ENCODE peak calls at places on chromosomes 1 and 21, in six cellular contexts. Q, C, O, V, W and F are unnamed samples.

GRCh38 chr1:214219916-214220315 is 61.0 kb upstream of the SMYD2 start:
- DNase-seq in C (no peak), W (no peak), V (no peak), Q (no peak), O (no peak), F (no peak)

GRCh38 chr21:31493350-31493880 is 149.4 kb upstream of the TIAM1 start:
- DNase-seq in O (no peak), V (no peak), Q (no peak), C (no peak), W (no peak), F (no peak)

GRCh38 chr1:78830321-78830720 is 176.2 kb downstream of the ADGRL4 start:
- DNase-seq in W (no peak), V (no peak), C (no peak), O (peak), Q (no peak), F (no peak)

GRCh38 chr1:233261206-233261605 is 34.3 kb downstream of the PCNX2 start:
- DNase-seq in V (no peak), C (no peak), O (no peak), W (peak), Q (no peak), F (peak)

GRCh38 chr21:46626536-46627302 is 8.8 kb upstream of the PRMT2 start:
- DNase-seq in O (no peak), W (no peak), V (no peak), Q (no peak), C (no peak), F (no peak)

GRCh38 chr1:46181343-46182260 is 5.3 kb upstream of the P3R3URF start:
- DNase-seq in Q (no peak), V (no peak), O (peak), W (peak), C (no peak), F (peak)

GRCh38 chr1:109927908-109928307 is 17.3 kb downstream of the CSF1 start:
- DNase-seq in V (no peak), C (no peak), O (peak), W (peak), Q (peak), F (no peak)

GRCh38 chr1:219467524-219467923 is 145.4 kb downstream of the ZC3H11B start:
- DNase-seq in V (no peak), O (peak), Q (no peak), W (no peak), C (no peak), F (no peak)

GRCh38 chr1:38138498-38139233 is 92.1 kb upstream of the POU3F1 start:
- DNase-seq in W (peak), C (peak), V (peak), Q (no peak), O (peak), F (peak)

GRCh38 chr1:3034728-3035610 is 13.7 kb downstream of the ACTRT2 start:
- DNase-seq in V (no peak), Q (no peak), C (no peak), O (no peak), W (no peak), F (no peak)

GRCh38 chr21:46098303-46099141 is 610 bp downstream of the COL6A2 start:
- DNase-seq in C (peak), V (no peak), W (no peak), O (peak), Q (peak), F (no peak)

GRCh38 chr21:37642493-37642892 is 273.8 kb downstream of the KCNJ6 start:
- DNase-seq in Q (no peak), C (no peak), O (no peak), V (no peak), W (peak), F (peak)

GRCh38 chr21:42257091-42257760 is 38.3 kb downstream of the ABCG1 start:
- DNase-seq in O (no peak), Q (no peak), W (no peak), C (peak), V (no peak), F (no peak)

GRCh38 chr21:31720739-31721138 is 11.2 kb downstream of the SCAF4 start:
- DNase-seq in W (no peak), Q (no peak), C (no peak), O (no peak), V (no peak), F (no peak)

GRCh38 chr1:152878042-152878441 is at the start of gene SMCP:
- DNase-seq in Q (no peak), V (no peak), C (no peak), W (no peak), O (no peak), F (no peak)

GRCh38 chr1:5904551-5904950 is 87.7 kb downstream of the NPHP4 start:
- DNase-seq in W (no peak), O (no peak), Q (no peak), V (no peak), C (no peak), F (no peak)

GRCh38 chr1:22816063-22816775 is 105.6 kb downstream of the EPHB2 start:
- DNase-seq in C (no peak), W (no peak), Q (no peak), O (peak), V (no peak), F (no peak)

GRCh38 chr1:65175171-65176070 is 27.4 kb downstream of the AK4 start:
- DNase-seq in O (peak), W (no peak), V (no peak), Q (no peak), C (no peak), F (no peak)

GRCh38 chr1:94335950-94336349 is 82.2 kb upstream of the ABCD3 start:
- DNase-seq in Q (no peak), C (no peak), O (peak), V (peak), W (peak), F (peak)

GRCh38 chr1:168234846-168235547 is 9.2 kb downstream of the SFT2D2 start:
- DNase-seq in C (no peak), W (peak), V (no peak), Q (no peak), O (peak), F (peak)

GRCh38 chr1:117686907-117687306 is 81.1 kb downstream of the TENT5C start:
- DNase-seq in W (no peak), O (peak), Q (no peak), V (no peak), C (no peak), F (no peak)

GRCh38 chr1:101316276-101316675 is 79.5 kb downstream of the S1PR1 start:
- DNase-seq in W (no peak), O (no peak), C (no peak), V (no peak), Q (no peak), F (no peak)

GRCh38 chr1:101312192-101312591 is 75.4 kb downstream of the S1PR1 start:
- DNase-seq in V (no peak), O (no peak), W (no peak), Q (no peak), C (no peak), F (no peak)

GRCh38 chr1:101314244-101314643 is 77.4 kb downstream of the S1PR1 start:
- DNase-seq in Q (no peak), C (no peak), V (no peak), W (peak), O (peak), F (peak)

GRCh38 chr1:101316801-101317200 is 80.0 kb downstream of the S1PR1 start:
- DNase-seq in C (no peak), Q (no peak), O (no peak), W (no peak), V (no peak), F (no peak)

DNA sequence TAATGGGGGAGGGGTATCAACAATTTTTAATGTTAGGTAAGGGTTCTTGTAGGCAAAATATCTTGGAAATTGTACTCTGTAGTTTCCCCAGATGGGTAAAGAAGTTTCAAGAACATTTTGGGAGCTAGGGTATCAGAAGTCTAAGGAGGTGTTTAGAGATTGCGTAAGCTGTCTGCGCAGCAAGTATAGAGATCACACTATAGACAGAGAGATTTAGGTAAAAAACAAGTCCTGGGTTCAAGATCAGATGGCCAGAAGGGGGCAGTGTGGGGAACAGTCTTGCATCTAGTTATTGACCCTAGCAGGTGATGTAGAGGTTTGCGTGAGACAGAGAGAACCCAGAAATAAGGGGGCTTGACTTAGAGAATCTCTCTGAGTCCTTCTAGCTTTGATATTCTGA is 80.8 kb downstream of the S1PR1 start:
- DNase-seq in W (no peak), Q (no peak), O (no peak), V (no peak), C (no peak), F (no peak)
- TF ChIP-seq CTCF in W (no peak), Q (no peak), O (no peak), V (no peak), C (no peak), F (no peak)

DNA sequence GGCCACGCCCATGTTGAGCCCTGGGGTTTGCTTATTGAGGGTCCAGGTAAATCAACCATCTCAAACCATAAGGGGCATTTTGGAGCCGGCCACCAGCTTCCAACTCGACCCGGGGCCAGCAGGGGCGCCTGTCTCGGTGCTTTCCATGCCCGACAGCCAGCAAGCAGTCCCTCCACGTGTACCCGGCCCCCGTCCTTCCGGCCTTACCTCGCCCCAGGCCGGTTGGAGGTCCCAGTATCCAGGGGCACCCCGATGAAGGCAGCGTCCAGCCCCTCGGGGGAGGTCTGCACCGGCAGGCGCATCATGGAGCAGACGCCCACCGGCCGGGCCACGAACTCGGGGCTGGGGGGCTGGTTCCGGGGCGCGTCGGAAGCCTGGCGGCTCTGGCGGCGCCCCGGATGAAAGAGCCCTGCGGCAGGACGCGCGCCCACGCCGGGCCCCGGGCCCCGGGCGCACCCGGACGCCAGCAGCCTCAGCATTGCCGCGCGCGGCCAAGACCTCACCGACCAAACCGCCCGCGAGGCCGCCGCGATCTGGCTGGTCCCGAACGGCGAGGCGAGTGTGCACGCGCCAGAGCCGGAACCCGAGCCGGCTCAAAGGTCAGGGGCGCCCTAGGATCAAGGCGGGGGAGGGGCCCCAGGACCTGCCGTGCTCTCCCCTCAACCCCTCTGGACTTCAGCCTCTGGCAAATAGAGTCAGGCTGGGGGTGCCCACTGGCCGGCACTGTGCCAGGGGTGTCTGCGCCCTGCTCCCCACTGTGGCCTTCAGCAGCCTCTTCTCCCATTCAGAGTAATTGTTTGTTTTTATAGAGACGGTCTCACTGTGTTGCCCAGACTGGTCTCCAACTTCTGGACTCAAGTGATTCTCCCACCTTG is at the start of gene AGMAT:
- DNase-seq in C (peak), O (peak), Q (peak), V (no peak), W (no peak), F (no peak)
- TF ChIP-seq CTCF in C (peak), O (peak), Q (peak), V (peak), W (peak), F (peak)

DNA sequence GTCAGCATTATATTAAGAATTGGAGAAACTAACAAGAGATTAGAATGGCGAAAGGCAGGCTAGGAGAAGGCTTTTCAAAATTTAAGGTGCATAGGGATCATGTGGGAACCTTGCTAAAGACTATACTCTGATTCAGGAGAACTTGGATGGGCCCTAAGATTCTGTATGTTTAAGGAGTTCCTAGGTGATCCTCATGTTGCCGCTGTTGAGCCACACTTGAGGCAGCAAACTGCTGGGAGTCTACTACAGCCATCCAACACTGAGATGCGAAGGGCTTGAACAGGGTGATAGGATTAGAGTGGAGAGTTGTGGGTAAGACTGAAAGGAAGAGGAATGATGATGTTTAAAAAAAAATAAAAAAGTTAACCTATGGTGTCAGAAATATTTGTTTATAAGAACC is 1013.2 kb downstream of the MRPL39 start:
- DNase-seq in Q (no peak), W (no peak), V (no peak), O (no peak), C (no peak), F (no peak)
- TF ChIP-seq CTCF in Q (no peak), W (no peak), V (no peak), O (no peak), C (no peak), F (no peak)

GRCh38 chr1:24286246-24287010 is 32.7 kb upstream of the GRHL3 start:
- DNase-seq in V (no peak), W (peak), O (no peak), C (no peak), Q (no peak), F (peak)
- TF ChIP-seq CTCF in V (no peak), W (no peak), O (no peak), C (no peak), Q (no peak), F (peak)